ENCODE peak calls at places on chromosomes 13 and 19, in four cellular contexts. Q is NT2/D1, E is PC-3, D is adipocyte. G is an unnamed sample.
A peak's percentile ranks its signal among the peaks of the same experiment; 100 is the strongest.

GRCh38 chr19:6811906-6812305 is 39.4 kb downstream of the VAV1 start:
- DNase-seq in D (peak; percentile 66), Q (no peak), E (peak; percentile 77), G (peak; percentile 59)

GRCh38 chr13:24911135-24911524 is 147.2 kb downstream of the RNF17 start:
- DNase-seq in E (peak; percentile 91), Q (no peak), D (peak; percentile 53), G (no peak)

GRCh38 chr13:32956595-32956933 is 59.7 kb upstream of the KL start:
- DNase-seq in D (no peak), E (no peak), Q (no peak), G (no peak)

GRCh38 chr19:31252476-31252875 is 96.8 kb downstream of the TSHZ3 start:
- DNase-seq in E (no peak), Q (no peak), D (no peak), G (no peak)

GRCh38 chr19:12782424-12783225 is 7.3 kb upstream of the HOOK2 start:
- DNase-seq in E (peak; percentile 68), D (peak; percentile 89), Q (no peak), G (peak; percentile 78)

GRCh38 chr13:46665630-46666482 is 112.9 kb downstream of the LRCH1 start:
- DNase-seq in Q (no peak), D (peak; percentile 58), E (peak; percentile 54), G (no peak)

GRCh38 chr13:112060899-112061366 is 6.0 kb upstream of the SOX1 start:
- DNase-seq in Q (no peak), D (no peak), E (no peak), G (peak; percentile 79)

GRCh38 chr19:48628486-48629296 is 8.5 kb downstream of the DBP start:
- DNase-seq in Q (no peak), D (no peak), E (no peak), G (no peak)

GRCh38 chr13:63110431-63110830 is 1694.8 kb upstream of the PCDH20 start:
- DNase-seq in E (no peak), Q (no peak), D (peak; percentile 57), G (no peak)

GRCh38 chr13:75760182-75760981 is 124.3 kb downstream of the LMO7 start:
- DNase-seq in E (peak; percentile 76), D (no peak), Q (no peak), G (no peak)

GRCh38 chr13:97224544-97225324 is 2.6 kb downstream of the MBNL2 start:
- DNase-seq in Q (no peak), D (peak; percentile 66), E (peak; percentile 71), G (no peak)

GRCh38 chr13:25719666-25720065 is 332.1 kb downstream of the SHISA2 start:
- DNase-seq in Q (no peak), D (no peak), E (no peak), G (no peak)

GRCh38 chr19:38729653-38730469 is 14.4 kb downstream of the CAPN12 start:
- DNase-seq in Q (peak; percentile 43), D (peak; percentile 79), E (peak; percentile 53), G (peak; percentile 95)

GRCh38 chr13:60627071-60627686 is 230.2 kb downstream of the TDRD3 start:
- DNase-seq in E (peak; percentile 56), D (peak; percentile 36), Q (peak; percentile 47), G (peak; percentile 91)

GRCh38 chr13:113157929-113158747 is at the start of gene PROZ:
- DNase-seq in D (no peak), Q (no peak), E (no peak), G (no peak)

GRCh38 chr19:48842744-48843162 is 6.5 kb upstream of the HSD17B14 start:
- DNase-seq in E (peak; percentile 64), D (peak; percentile 81), Q (no peak), G (peak; percentile 84)

GRCh38 chr13:106173346-106173745 is 362.1 kb downstream of the EFNB2 start:
- DNase-seq in E (no peak), Q (no peak), D (no peak), G (no peak)

GRCh38 chr19:51366999-51367564 is 894 bp upstream of the ETFB start:
- DNase-seq in D (peak; percentile 57), E (no peak), Q (no peak), G (no peak)

GRCh38 chr13:20672772-20673171 is 30.7 kb upstream of the IL17D start:
- DNase-seq in E (no peak), Q (no peak), D (peak; percentile 54), G (no peak)

GRCh38 chr19:3599776-3600183 is 6.9 kb downstream of the TBXA2R start:
- DNase-seq in Q (no peak), D (no peak), E (no peak), G (peak; percentile 81)

GRCh38 chr19:39237200-39238184 is 7.3 kb downstream of the IFNL3 start:
- DNase-seq in D (no peak), E (peak; percentile 52), Q (no peak), G (peak; percentile 62)

GRCh38 chr19:6242677-6243076 is 37.1 kb downstream of the MLLT1 start:
- DNase-seq in E (no peak), D (no peak), Q (no peak), G (no peak)

GRCh38 chr19:13483215-13483614 is 23.1 kb downstream of the CACNA1A start:
- DNase-seq in E (no peak), Q (no peak), D (no peak), G (no peak)

GRCh38 chr19:22945560-22945959 is 57.4 kb downstream of the ZNF728 start:
- DNase-seq in D (peak; percentile 12), Q (peak; percentile 35), E (no peak), G (no peak)

GRCh38 chr13:30016398-30016797 is 166.0 kb upstream of the UBL3 start:
- DNase-seq in E (no peak), D (no peak), Q (no peak), G (no peak)

GRCh38 chr19:31519216-31519615 is 170.0 kb upstream of the TSHZ3 start:
- DNase-seq in E (no peak), D (no peak), Q (no peak), G (no peak)

GRCh38 chr13:27172495-27172842 is 858 bp upstream of the USP12 start:
- DNase-seq in Q (no peak), D (peak; percentile 56), E (peak; percentile 43), G (no peak)

GRCh38 chr19:44202470-44202869 is 9.9 kb upstream of the ZNF227 start:
- DNase-seq in E (no peak), D (peak; percentile 64), Q (no peak), G (no peak)

GRCh38 chr13:39210961-39211534 is 172.8 kb downstream of the NHLRC3 start:
- DNase-seq in E (no peak), D (peak; percentile 8), Q (no peak), G (no peak)

GRCh38 chr13:80082396-80083096 is 258.4 kb downstream of the SPRY2 start:
- DNase-seq in E (peak; percentile 34), D (peak; percentile 40), Q (no peak), G (no peak)

GRCh38 chr19:1177322-1178114 is 3.5 kb upstream of the SBNO2 start:
- DNase-seq in D (peak; percentile 95), E (peak; percentile 94), Q (no peak), G (peak; percentile 54)

GRCh38 chr19:56603829-56604228 is 8.7 kb downstream of the ZNF71 start:
- DNase-seq in Q (no peak), D (peak; percentile 11), E (no peak), G (no peak)

GRCh38 chr19:18559685-18560084 is 2.0 kb downstream of the KXD1 start:
- DNase-seq in Q (no peak), E (no peak), D (no peak), G (no peak)

GRCh38 chr13:30334663-30335386 is 27.5 kb upstream of the KATNAL1 start:
- DNase-seq in E (peak; percentile 44), Q (no peak), D (peak; percentile 25), G (peak; percentile 73)

GRCh38 chr13:97758317-97758716 is 195.2 kb upstream of the IPO5 start:
- DNase-seq in D (no peak), Q (no peak), E (no peak), G (no peak)

GRCh38 chr13:21176982-21177284 is 475 bp downstream of the MRPL57 start:
- DNase-seq in D (no peak), E (no peak), Q (no peak), G (no peak)

GRCh38 chr19:17554968-17555479 is 425 bp upstream of the COLGALT1 start:
- DNase-seq in E (no peak), Q (no peak), D (no peak), G (no peak)

GRCh38 chr13:27160657-27161174 is 10.9 kb downstream of the USP12 start:
- DNase-seq in E (no peak), D (no peak), Q (no peak), G (no peak)

GRCh38 chr13:41004875-41005693 is 14.0 kb downstream of the ELF1 start:
- DNase-seq in D (no peak), E (peak; percentile 8), Q (no peak), G (no peak)

GRCh38 chr13:105972306-105972721 is 563.1 kb downstream of the EFNB2 start:
- DNase-seq in E (peak; percentile 33), Q (no peak), D (no peak), G (no peak)

GRCh38 chr19:57934820-57935665 is at the start of gene ZNF418:
- DNase-seq in Q (peak; percentile 77), D (peak; percentile 80), E (no peak), G (peak; percentile 90)
- H3K4me3 ChIP-seq in Q (peak within 1 kb of the TSS; percentile 89), D (peak within 1 kb of the TSS; percentile 87), E (no peak within 1 kb of the TSS), G (peak within 1 kb of the TSS; percentile 97)

GRCh38 chr13:45078003-45078402 is 42.3 kb upstream of the GTF2F2 start:
- DNase-seq in D (no peak), Q (no peak), E (no peak), G (no peak)
- H3K9ac ChIP-seq in D (no peak overlapping the region), Q (no peak overlapping the region), E (no peak overlapping the region), G (no peak overlapping the region)

GRCh38 chr19:16497042-16497441 is 848 bp downstream of the C19orf44 start:
- DNase-seq in Q (no peak), E (peak; percentile 17), D (no peak), G (no peak)
- H3K4me3 ChIP-seq in Q (peak overlapping the region; percentile 77), E (peak overlapping the region; percentile 84), D (peak overlapping the region; percentile 96), G (peak overlapping the region; percentile 92)

GRCh38 chr19:11324748-11325389 is 14.6 kb downstream of the RAB3D start:
- DNase-seq in D (no peak), E (no peak), Q (no peak), G (no peak)

GRCh38 chr19:11325544-11325943 is 13.9 kb downstream of the RAB3D start:
- DNase-seq in D (no peak), Q (no peak), E (no peak), G (no peak)

GRCh38 chr19:11322269-11323024 is 17.0 kb downstream of the RAB3D start:
- DNase-seq in E (no peak), D (no peak), Q (no peak), G (no peak)

GRCh38 chr19:11324079-11324661 is 15.3 kb downstream of the RAB3D start:
- DNase-seq in E (peak; percentile 57), Q (no peak), D (peak; percentile 99), G (no peak)

DNA sequence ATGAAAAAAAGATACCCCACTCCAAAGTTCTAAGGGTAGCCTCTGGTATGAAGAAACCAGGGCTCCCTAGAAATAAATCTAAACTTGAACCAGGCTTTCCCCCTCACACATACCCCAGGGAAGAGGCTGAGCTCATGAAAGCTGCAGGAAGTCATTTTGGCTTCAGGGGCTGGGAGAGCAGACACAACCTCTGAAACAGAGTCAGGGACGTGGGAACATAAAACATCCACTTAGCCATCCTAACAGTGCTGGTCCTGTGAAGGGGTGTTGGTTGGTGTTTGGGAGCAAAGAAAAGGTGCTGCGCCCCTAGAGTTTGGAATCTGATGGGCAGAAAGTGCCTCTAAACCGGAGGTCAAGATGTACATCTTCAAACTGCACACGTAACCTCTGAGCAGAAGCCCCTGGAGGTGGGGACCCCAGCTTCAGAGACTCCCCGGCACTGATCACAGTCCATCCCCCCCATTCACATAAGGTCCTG is 15.8 kb downstream of the RAB3D start:
- DNase-seq in E (no peak), Q (no peak), D (no peak), G (no peak)
- H3K9ac ChIP-seq in E (no peak overlapping the region), Q (peak overlapping the region; percentile 71), D (peak overlapping the region; percentile 44), G (no peak overlapping the region)